ENCODE peak calls at places on chromosomes 6 and 20, in nine cellular contexts. N, P, B, O, I, R, S, G and A are unnamed samples.

GRCh38 chr6:53903357-53903756 is 108.6 kb downstream of the LRRC1 start:
- DNase-seq in P (no peak), S (no peak), B (no peak), O (no peak), N (no peak), G (no peak), R (no peak), I (no peak), A (no peak)

GRCh38 chr20:59515013-59515905 is 89.1 kb upstream of the PHACTR3 start:
- DNase-seq in G (peak; percentile 57), I (no peak), B (peak; percentile 70), P (peak; percentile 95), R (peak; percentile 67), N (peak; percentile 51), O (no peak), S (peak; percentile 92), A (peak; percentile 88)

GRCh38 chr20:42492285-42492684 is 697.4 kb downstream of the PTPRT start:
- DNase-seq in O (no peak), I (no peak), B (no peak), N (no peak), G (no peak), S (no peak), P (no peak), R (no peak), A (no peak)

GRCh38 chr6:135269399-135270005 is 88.4 kb downstream of the MYB start:
- DNase-seq in G (no peak), O (no peak), S (no peak), N (no peak), P (no peak), I (no peak), R (no peak), B (no peak), A (no peak)

GRCh38 chr20:43944653-43945235 is 30.1 kb downstream of the TOX2 start:
- DNase-seq in G (no peak), P (no peak), B (no peak), O (no peak), R (no peak), S (no peak), I (no peak), N (no peak), A (no peak)

GRCh38 chr6:163254341-163254835 is 160.1 kb upstream of the QKI start:
- DNase-seq in R (no peak), I (no peak), N (no peak), P (peak; percentile 79), O (no peak), G (no peak), B (no peak), S (no peak), A (no peak)

GRCh38 chr6:118580585-118581419 is 32.7 kb downstream of the PLN start:
- DNase-seq in I (no peak), G (peak; percentile 67), P (no peak), N (peak; percentile 85), R (no peak), O (no peak), B (no peak), S (peak; percentile 14), A (peak; percentile 90)

GRCh38 chr20:48640871-48641270 is 186.9 kb downstream of the PREX1 start:
- DNase-seq in O (no peak), B (no peak), S (no peak), G (no peak), P (no peak), I (no peak), R (no peak), N (no peak), A (no peak)

GRCh38 chr6:135851442-135852271 is at the start of gene PDE7B:
- DNase-seq in S (peak; percentile 28), B (peak; percentile 61), O (no peak), P (peak; percentile 89), I (peak; percentile 87), N (peak; percentile 93), G (no peak), R (peak; percentile 81), A (peak; percentile 58)

GRCh38 chr6:42616716-42617115 is 52.9 kb downstream of the UBR2 start:
- DNase-seq in G (no peak), R (no peak), S (no peak), I (no peak), N (no peak), O (no peak), P (no peak), B (no peak), A (no peak)

GRCh38 chr20:37416202-37417145 is 70.5 kb downstream of the SRC start:
- DNase-seq in B (no peak), N (no peak), P (no peak), G (no peak), O (no peak), R (no peak), I (no peak), S (no peak), A (no peak)

GRCh38 chr6:50699086-50699886 is 14.0 kb upstream of the TFAP2D start:
- DNase-seq in R (no peak), G (no peak), S (no peak), O (no peak), N (peak; percentile 35), P (no peak), I (no peak), B (no peak), A (no peak)

GRCh38 chr20:44134897-44135810 is 51.8 kb downstream of the JPH2 start:
- DNase-seq in G (no peak), O (no peak), B (no peak), R (no peak), I (peak; percentile 63), P (no peak), N (no peak), S (no peak), A (no peak)

GRCh38 chr20:38437796-38438195 is 2.7 kb upstream of the SNHG17 start:
- DNase-seq in O (no peak), G (no peak), R (no peak), S (no peak), N (no peak), I (no peak), B (no peak), P (no peak), A (no peak)

GRCh38 chr6:159184559-159184958 is 15.4 kb downstream of the FNDC1 start:
- DNase-seq in G (no peak), O (no peak), N (no peak), S (no peak), R (no peak), I (no peak), P (no peak), B (no peak), A (no peak)

GRCh38 chr20:61905781-61906523 is 159.7 kb downstream of the TAF4 start:
- DNase-seq in P (peak; percentile 57), R (no peak), G (no peak), B (no peak), I (no peak), S (no peak), N (no peak), O (no peak), A (no peak)

GRCh38 chr20:49832632-49833327 is 20.2 kb downstream of the SLC9A8 start:
- DNase-seq in N (no peak), G (no peak), I (no peak), R (no peak), O (no peak), S (no peak), B (no peak), P (no peak), A (no peak)

GRCh38 chr6:72631480-72631879 is 9.6 kb downstream of the KCNQ5 start:
- DNase-seq in P (no peak), R (no peak), I (no peak), G (no peak), B (no peak), S (no peak), O (no peak), N (no peak), A (no peak)

GRCh38 chr6:22582806-22583205 is 13.4 kb downstream of the HDGFL1 start:
- DNase-seq in N (no peak), S (no peak), I (no peak), G (no peak), O (no peak), B (no peak), P (no peak), R (no peak), A (no peak)

GRCh38 chr6:110053395-110054240 is 75.5 kb downstream of the GPR6 start:
- DNase-seq in O (no peak), I (no peak), R (no peak), B (no peak), S (no peak), G (peak; percentile 50), P (no peak), N (peak; percentile 68), A (peak; percentile 18)

GRCh38 chr20:59173938-59174496 is 10.4 kb downstream of the ZNF831 start:
- DNase-seq in I (no peak), P (no peak), R (no peak), O (no peak), N (no peak), G (no peak), S (no peak), B (no peak), A (no peak)

GRCh38 chr6:43956478-43956877 is 170.8 kb downstream of the MRPL14 start:
- DNase-seq in S (no peak), N (peak; percentile 53), P (no peak), O (no peak), G (no peak), B (no peak), I (no peak), R (no peak), A (no peak)

GRCh38 chr6:137697267-137697938 is 169.7 kb upstream of the TNFAIP3 start:
- DNase-seq in B (no peak), R (no peak), P (no peak), S (no peak), G (no peak), N (no peak), O (no peak), I (no peak), A (peak; percentile 94)

GRCh38 chr6:131960371-131961133 is 9.4 kb upstream of the CCN2 start:
- DNase-seq in S (no peak), O (no peak), N (peak; percentile 28), R (no peak), I (no peak), B (no peak), G (no peak), P (no peak), A (no peak)

GRCh38 chr20:19757973-19758887 is at the start of gene RIN2:
- DNase-seq in P (peak; percentile 90), S (peak; percentile 93), G (peak; percentile 91), O (no peak), N (no peak), R (peak; percentile 89), B (peak; percentile 94), I (peak; percentile 94), A (peak; percentile 90)

GRCh38 chr6:154373971-154374370 is 17.4 kb upstream of the IPCEF1 start:
- DNase-seq in P (no peak), R (no peak), N (no peak), B (no peak), G (no peak), I (no peak), S (no peak), O (no peak), A (no peak)

GRCh38 chr6:72080260-72080941 is 194.1 kb downstream of the RIMS1 start:
- DNase-seq in G (no peak), O (no peak), R (no peak), S (no peak), N (no peak), B (no peak), P (no peak), I (no peak), A (no peak)

GRCh38 chr20:1353956-1354355 is 25.0 kb upstream of the SDCBP2 start:
- DNase-seq in N (no peak), S (no peak), R (no peak), G (no peak), B (no peak), I (no peak), P (no peak), O (no peak), A (no peak)